ENCODE peak calls at places on chromosomes 13 and 19, in ten cellular contexts. B, A, U, O, V, K, X, Q, R and H are unnamed samples.

GRCh38 chr13:26914624-26915023 is 154.0 kb upstream of the GPR12 start:
- DNase-seq in B (no peak), A (no peak), U (no peak), O (no peak), V (no peak), K (peak), X (no peak), Q (no peak), R (no peak), H (no peak)

GRCh38 chr13:67229438-67230242 is 496 bp downstream of the PCDH9 start:
- DNase-seq in B (no peak), A (peak), U (peak), O (no peak), V (no peak), K (no peak), X (no peak), Q (no peak), R (peak), H (no peak)

GRCh38 chr13:20828540-20829364 is 55.0 kb upstream of the EEF1AKMT1 start:
- DNase-seq in B (peak), A (peak), U (no peak), O (no peak), V (no peak), K (no peak), X (peak), Q (no peak), R (peak), H (no peak)

GRCh38 chr19:4064551-4065260 is 2.0 kb downstream of the ZBTB7A start:
- DNase-seq in B (peak), A (no peak), U (no peak), O (no peak), V (no peak), K (peak), X (no peak), Q (peak), R (peak), H (peak)

GRCh38 chr13:109816979-109817275 is 30.5 kb upstream of the IRS2 start:
- DNase-seq in B (no peak), A (peak), U (no peak), O (no peak), V (no peak), K (no peak), X (no peak), Q (no peak), R (no peak), H (no peak)

GRCh38 chr13:80529734-80530133 is 188.8 kb upstream of the SPRY2 start:
- DNase-seq in B (no peak), A (no peak), U (no peak), O (no peak), V (no peak), K (no peak), X (no peak), Q (no peak), R (no peak), H (no peak)

GRCh38 chr19:33161201-33161600 is 29.3 kb downstream of the WDR88 start:
- DNase-seq in B (no peak), A (no peak), U (no peak), O (no peak), V (no peak), K (no peak), X (no peak), Q (no peak), R (no peak), H (no peak)

GRCh38 chr19:37909661-37910199 is 2.7 kb downstream of the SIPA1L3 start:
- DNase-seq in B (no peak), A (no peak), U (no peak), O (no peak), V (no peak), K (no peak), X (no peak), Q (no peak), R (no peak), H (no peak)

GRCh38 chr13:62280590-62280989 is 864.9 kb upstream of the PCDH20 start:
- DNase-seq in B (no peak), A (no peak), U (no peak), O (no peak), V (no peak), K (no peak), X (no peak), Q (no peak), R (no peak), H (no peak)

GRCh38 chr13:59038824-59039223 is 1124.9 kb downstream of the DIAPH3 start:
- DNase-seq in B (no peak), A (peak), U (no peak), O (no peak), V (no peak), K (no peak), X (peak), Q (no peak), R (no peak), H (no peak)

GRCh38 chr13:100898431-100898830 is 223.8 kb upstream of the TMTC4 start:
- DNase-seq in B (no peak), A (peak), U (no peak), O (no peak), V (no peak), K (no peak), X (no peak), Q (no peak), R (no peak), H (no peak)

GRCh38 chr19:49884109-49884508 is 6.6 kb downstream of the TBC1D17 start:
- DNase-seq in B (no peak), A (no peak), U (no peak), O (no peak), V (no peak), K (no peak), X (no peak), Q (peak), R (no peak), H (no peak)
- TF ChIP-seq POLR2A in B (no peak), A (no peak), U (no peak), O (no peak), V (no peak), K (no peak), X (no peak), Q (no peak), R (no peak), H (no peak)

DNA sequence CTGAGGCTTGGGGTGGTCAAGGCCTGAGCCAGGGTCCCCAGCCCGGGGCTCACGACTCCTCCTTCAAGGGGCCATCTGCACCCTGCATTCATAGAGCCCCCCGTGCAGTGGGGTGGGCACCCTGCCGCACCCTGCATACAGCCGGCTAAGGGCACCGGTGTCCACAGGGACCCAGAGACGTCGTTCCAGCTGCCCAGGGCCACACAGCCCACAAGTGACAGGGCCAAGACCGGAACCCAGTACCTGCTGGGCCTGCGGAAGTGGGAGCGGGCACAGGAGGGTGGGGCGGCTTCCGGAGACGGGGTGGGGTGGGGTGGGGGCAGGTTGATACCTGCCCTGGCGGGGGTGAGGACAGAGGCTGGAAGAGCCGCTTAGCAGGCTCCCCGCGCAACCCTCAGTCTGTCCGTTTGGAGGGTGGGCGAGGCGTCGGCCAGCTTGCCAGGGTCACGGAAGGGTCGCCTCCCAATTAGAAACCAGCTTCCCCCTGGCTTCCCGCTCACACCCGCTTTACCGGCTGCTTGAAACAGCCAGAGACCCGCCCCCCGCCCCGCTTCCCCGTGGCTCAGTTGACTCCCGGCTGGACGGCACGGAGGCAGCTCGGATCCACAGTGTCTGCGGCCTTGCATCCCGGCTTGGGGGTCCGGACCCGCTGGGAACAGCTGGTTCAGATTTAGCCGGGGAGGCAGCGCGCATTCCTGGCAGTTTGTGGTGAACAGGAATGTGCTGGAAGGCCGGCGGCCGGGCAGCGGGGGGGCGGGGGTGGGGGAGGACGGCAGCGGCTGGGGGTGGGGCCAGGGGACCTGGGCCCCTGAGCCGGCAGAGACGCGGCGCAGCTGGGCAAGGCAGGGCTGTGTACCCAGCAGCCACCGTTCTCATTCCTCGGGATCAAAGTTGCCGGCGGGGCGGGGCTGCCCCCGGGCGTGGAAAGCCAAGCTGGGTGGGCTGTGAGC is 1.8 kb downstream of the CNN2 start:
- DNase-seq in B (peak), A (peak), U (peak), O (peak), V (no peak), K (peak), X (peak), Q (peak), R (peak), H (peak)
- TF ChIP-seq POLR2A in B (peak), A (no peak), U (peak), O (no peak), V (no peak), K (no peak), X (peak), Q (peak), R (no peak), H (no peak)

GRCh38 chr19:35140898-35141626 is 2.0 kb upstream of the FXYD7 start:
- DNase-seq in B (peak), A (peak), U (peak), O (peak), V (peak), K (peak), X (peak), Q (peak), R (peak), H (peak)
- TF ChIP-seq POLR2A in B (peak), A (no peak), U (no peak), O (no peak), V (no peak), K (no peak), X (no peak), Q (no peak), R (no peak), H (no peak)

GRCh38 chr19:48588670-48589399 is 17.7 kb upstream of the SPACA4 start:
- DNase-seq in B (peak), A (peak), U (peak), O (peak), V (no peak), K (peak), X (peak), Q (peak), R (peak), H (peak)
- TF ChIP-seq POLR2A in B (no peak), A (no peak), U (no peak), O (no peak), V (no peak), K (no peak), X (no peak), Q (no peak), R (no peak), H (no peak)

GRCh38 chr19:49855676-49856573 is 5.0 kb downstream of the PTOV1 start:
- DNase-seq in B (no peak), A (no peak), U (no peak), O (no peak), V (no peak), K (peak), X (no peak), Q (peak), R (no peak), H (no peak)

GRCh38 chr19:49857834-49858590 is 7.1 kb downstream of the PTOV1 start:
- DNase-seq in B (peak), A (no peak), U (no peak), O (no peak), V (no peak), K (peak), X (no peak), Q (no peak), R (no peak), H (no peak)

GRCh38 chr19:49857061-49857833 is 6.3 kb downstream of the PTOV1 start:
- DNase-seq in B (no peak), A (no peak), U (no peak), O (no peak), V (no peak), K (no peak), X (no peak), Q (no peak), R (no peak), H (no peak)

GRCh38 chr19:49855277-49855675 is 4.3 kb downstream of the PTOV1 start:
- DNase-seq in B (no peak), A (no peak), U (no peak), O (no peak), V (no peak), K (no peak), X (no peak), Q (peak), R (no peak), H (no peak)

GRCh38 chr19:49856574-49857021 is 5.6 kb downstream of the PTOV1 start:
- DNase-seq in B (no peak), A (no peak), U (no peak), O (no peak), V (no peak), K (no peak), X (no peak), Q (no peak), R (no peak), H (no peak)
- TF ChIP-seq POLR2A in B (no peak), A (no peak), U (no peak), O (no peak), V (no peak), K (no peak), X (peak), Q (no peak), R (no peak), H (no peak)

GRCh38 chr19:8361921-8362793 is 1.8 kb upstream of the ANGPTL4 start:
- DNase-seq in B (peak), A (peak), U (peak), O (peak), V (no peak), K (peak), X (peak), Q (peak), R (peak), H (peak)

GRCh38 chr19:8367327-8368001 is 3.5 kb downstream of the ANGPTL4 start:
- DNase-seq in B (peak), A (peak), U (peak), O (peak), V (no peak), K (peak), X (peak), Q (peak), R (no peak), H (peak)

GRCh38 chr19:8366961-8367326 is 3.0 kb downstream of the ANGPTL4 start:
- DNase-seq in B (peak), A (no peak), U (no peak), O (no peak), V (no peak), K (no peak), X (no peak), Q (peak), R (no peak), H (no peak)

GRCh38 chr19:8366121-8366581 is 2.2 kb downstream of the ANGPTL4 start:
- DNase-seq in B (no peak), A (no peak), U (peak), O (no peak), V (no peak), K (no peak), X (no peak), Q (peak), R (no peak), H (no peak)

DNA sequence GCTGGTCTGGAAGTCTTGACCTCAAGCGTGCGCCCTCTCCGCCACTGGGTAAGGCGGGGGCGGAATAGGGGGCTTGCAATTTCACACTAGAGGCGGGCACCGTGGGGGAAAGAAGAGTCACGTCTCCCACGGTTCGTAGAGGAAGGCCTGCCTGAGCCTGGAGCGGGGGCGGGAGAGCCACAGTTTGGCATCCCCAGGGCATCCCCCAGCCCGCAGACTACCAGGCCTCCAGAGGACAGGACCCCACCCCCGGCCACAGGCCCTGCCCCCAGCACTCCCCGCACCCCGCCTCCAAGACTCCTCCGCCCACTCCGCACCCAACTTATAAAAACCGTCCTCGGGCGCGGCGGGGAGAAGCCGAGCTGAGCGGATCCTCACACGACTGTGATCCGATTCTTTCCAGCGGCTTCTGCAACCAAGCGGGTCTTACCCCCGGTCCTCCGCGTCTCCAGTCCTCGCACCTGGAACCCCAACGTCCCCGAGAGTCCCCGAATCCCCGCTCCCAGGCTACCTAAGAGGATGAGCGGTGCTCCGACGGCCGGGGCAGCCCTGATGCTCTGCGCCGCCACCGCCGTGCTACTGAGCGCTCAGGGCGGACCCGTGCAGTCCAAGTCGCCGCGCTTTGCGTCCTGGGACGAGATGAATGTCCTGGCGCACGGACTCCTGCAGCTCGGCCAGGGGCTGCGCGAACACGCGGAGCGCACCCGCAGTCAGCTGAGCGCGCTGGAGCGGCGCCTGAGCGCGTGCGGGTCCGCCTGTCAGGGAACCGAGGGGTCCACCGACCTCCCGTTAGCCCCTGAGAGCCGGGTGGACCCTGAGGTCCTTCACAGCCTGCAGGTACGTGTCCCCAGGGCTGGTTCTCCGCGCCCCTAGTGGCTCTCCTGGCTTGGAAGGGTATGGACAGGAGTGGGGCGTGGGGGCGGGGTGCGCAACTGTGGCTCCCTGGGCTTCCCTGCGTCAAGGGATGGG is at the start of gene ANGPTL4:
- DNase-seq in B (peak), A (peak), U (peak), O (peak), V (no peak), K (peak), X (peak), Q (peak), R (peak), H (peak)
- TF ChIP-seq POLR2A in B (no peak), A (peak), U (peak), O (peak), V (no peak), K (no peak), X (peak), Q (peak), R (peak), H (peak)

GRCh38 chr13:113506025-113506685 is 15.6 kb upstream of the DCUN1D2 start:
- DNase-seq in B (no peak), A (no peak), U (no peak), O (no peak), V (no peak), K (no peak), X (no peak), Q (no peak), R (peak), H (no peak)
- TF ChIP-seq POLR2A in B (no peak), A (no peak), U (no peak), O (no peak), V (no peak), K (no peak), X (no peak), Q (no peak), R (no peak), H (no peak)

DNA sequence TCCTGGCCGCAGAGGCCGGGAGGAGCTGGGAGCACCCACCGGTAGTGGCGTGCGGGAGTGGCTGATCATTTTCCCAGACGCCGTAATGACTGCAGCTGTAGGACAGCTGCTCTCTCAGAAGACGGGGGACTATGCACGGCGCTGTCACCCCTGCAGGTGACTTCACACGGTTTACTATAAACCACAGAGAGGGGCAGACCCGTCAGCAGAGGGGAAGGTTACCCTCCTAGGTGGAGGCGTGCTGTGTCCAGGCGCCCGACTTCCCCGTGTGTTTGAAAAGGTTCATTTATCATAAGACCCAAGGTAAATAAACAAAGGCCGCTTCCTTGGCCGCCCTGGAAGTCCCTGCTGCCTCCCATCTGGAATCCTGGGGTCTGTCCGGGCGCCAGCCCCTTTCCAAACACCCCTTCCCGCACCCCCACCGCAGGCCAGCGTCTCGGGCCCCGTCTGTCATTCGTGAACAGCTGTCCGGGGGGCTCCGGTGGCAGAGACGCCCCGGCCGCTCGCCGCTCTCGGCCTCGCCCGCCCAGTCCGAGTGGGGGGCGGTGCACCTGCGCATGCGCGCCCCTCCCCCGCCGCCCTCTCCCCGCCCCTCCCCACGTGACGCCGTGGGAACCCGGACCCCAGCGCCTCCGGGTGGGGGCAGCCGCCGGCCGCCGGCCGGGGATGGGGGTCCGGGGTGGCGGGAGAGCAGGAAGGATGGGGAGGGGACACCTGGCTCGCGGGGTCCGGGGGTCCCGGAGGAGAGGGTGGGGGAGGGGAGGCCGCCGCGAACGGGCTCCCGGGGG is 915 bp downstream of the SHC2 start:
- DNase-seq in B (peak), A (peak), U (peak), O (peak), V (no peak), K (peak), X (peak), Q (peak), R (peak), H (peak)
- TF ChIP-seq POLR2A in B (no peak), A (no peak), U (peak), O (no peak), V (no peak), K (no peak), X (no peak), Q (peak), R (no peak), H (no peak)